ENCODE peak calls at places on chromosomes 11 and 22, in six cellular contexts. One of them, this sample, is unnamed.

GRCh38 chr11:16958833-16959232 is 55.4 kb downstream of the PLEKHA7 start:
- DNase-seq in upper lobe of right lung: no peak
- DNase-seq in GM06990: no peak
- DNase-seq in transverse colon: peak; percentile 37
- DNase-seq in breast epithelium: peak; percentile 57
- DNase-seq in SK-N-SH: no peak
- DNase-seq in this sample: no peak

GRCh38 chr22:38964989-38965388 is 7.6 kb downstream of the APOBEC3A start:
- DNase-seq in upper lobe of right lung: no peak
- DNase-seq in SK-N-SH: no peak
- DNase-seq in transverse colon: peak; percentile 46
- DNase-seq in GM06990: no peak
- DNase-seq in breast epithelium: no peak
- DNase-seq in this sample: no peak

GRCh38 chr11:99370557-99371200 is 349.9 kb downstream of the CNTN5 start:
- DNase-seq in SK-N-SH: no peak
- DNase-seq in upper lobe of right lung: no peak
- DNase-seq in transverse colon: no peak
- DNase-seq in breast epithelium: no peak
- DNase-seq in GM06990: no peak
- DNase-seq in this sample: no peak

GRCh38 chr11:109519253-109519652 is 97.3 kb downstream of the C11orf87 start:
- DNase-seq in GM06990: no peak
- DNase-seq in breast epithelium: no peak
- DNase-seq in SK-N-SH: no peak
- DNase-seq in transverse colon: no peak
- DNase-seq in upper lobe of right lung: no peak
- DNase-seq in this sample: no peak

GRCh38 chr11:76248210-76248609 is 41.9 kb upstream of the WNT11 start:
- DNase-seq in GM06990: no peak
- DNase-seq in transverse colon: no peak
- DNase-seq in SK-N-SH: no peak
- DNase-seq in breast epithelium: no peak
- DNase-seq in upper lobe of right lung: no peak
- DNase-seq in this sample: no peak

GRCh38 chr22:17774206-17774927 is at the start of gene BID:
- DNase-seq in GM06990: peak; percentile 73
- DNase-seq in breast epithelium: no peak
- DNase-seq in upper lobe of right lung: peak; percentile 86
- DNase-seq in transverse colon: peak; percentile 75
- DNase-seq in SK-N-SH: peak; percentile 84
- DNase-seq in this sample: no peak

GRCh38 chr11:132264616-132265015 is 894.2 kb downstream of the NTM start:
- DNase-seq in breast epithelium: no peak
- DNase-seq in SK-N-SH: no peak
- DNase-seq in GM06990: no peak
- DNase-seq in transverse colon: no peak
- DNase-seq in upper lobe of right lung: no peak
- DNase-seq in this sample: no peak

GRCh38 chr11:56855217-56855616 is 106.7 kb upstream of the OR9G4 start:
- DNase-seq in GM06990: no peak
- DNase-seq in breast epithelium: no peak
- DNase-seq in upper lobe of right lung: no peak
- DNase-seq in SK-N-SH: no peak
- DNase-seq in transverse colon: peak; percentile 27
- DNase-seq in this sample: no peak

GRCh38 chr22:17954860-17955587 is 69.3 kb downstream of the MICAL3 start:
- DNase-seq in transverse colon: no peak
- DNase-seq in SK-N-SH: no peak
- DNase-seq in breast epithelium: no peak
- DNase-seq in upper lobe of right lung: no peak
- DNase-seq in GM06990: no peak
- DNase-seq in this sample: no peak

GRCh38 chr11:687751-688150 is 7.3 kb downstream of the DEAF1 start:
- DNase-seq in upper lobe of right lung: no peak
- DNase-seq in transverse colon: no peak
- DNase-seq in SK-N-SH: no peak
- DNase-seq in GM06990: no peak
- DNase-seq in breast epithelium: no peak
- DNase-seq in this sample: no peak

GRCh38 chr11:59698506-59698905 is 15.1 kb downstream of the OR10V1 start:
- DNase-seq in breast epithelium: no peak
- DNase-seq in transverse colon: no peak
- DNase-seq in upper lobe of right lung: no peak
- DNase-seq in GM06990: no peak
- DNase-seq in SK-N-SH: no peak
- DNase-seq in this sample: no peak

GRCh38 chr22:46150615-46151423 is 493 bp downstream of the PPARA start:
- DNase-seq in SK-N-SH: peak; percentile 97
- DNase-seq in GM06990: peak; percentile 74
- DNase-seq in breast epithelium: peak; percentile 53
- DNase-seq in upper lobe of right lung: peak; percentile 79
- DNase-seq in transverse colon: peak; percentile 63
- DNase-seq in this sample: no peak

GRCh38 chr11:120182357-120182756 is 28.5 kb upstream of the OAF start:
- DNase-seq in upper lobe of right lung: peak; percentile 36
- DNase-seq in SK-N-SH: no peak
- DNase-seq in GM06990: no peak
- DNase-seq in transverse colon: no peak
- DNase-seq in breast epithelium: no peak
- DNase-seq in this sample: no peak

GRCh38 chr22:43066844-43067385 is 22.3 kb downstream of the TTLL1 start:
- DNase-seq in SK-N-SH: no peak
- DNase-seq in transverse colon: no peak
- DNase-seq in breast epithelium: no peak
- DNase-seq in GM06990: no peak
- DNase-seq in upper lobe of right lung: no peak
- DNase-seq in this sample: no peak

GRCh38 chr11:128524172-128524571 is 63.2 kb downstream of the ETS1 start:
- DNase-seq in upper lobe of right lung: no peak
- DNase-seq in transverse colon: no peak
- DNase-seq in breast epithelium: no peak
- DNase-seq in GM06990: no peak
- DNase-seq in SK-N-SH: no peak
- DNase-seq in this sample: no peak

GRCh38 chr11:128522943-128523518 is 64.3 kb downstream of the ETS1 start:
- DNase-seq in upper lobe of right lung: no peak
- DNase-seq in breast epithelium: no peak
- DNase-seq in SK-N-SH: no peak
- DNase-seq in transverse colon: no peak
- DNase-seq in GM06990: no peak
- DNase-seq in this sample: no peak

GRCh38 chr11:128527046-128527445 is 60.3 kb downstream of the ETS1 start:
- DNase-seq in transverse colon: no peak
- DNase-seq in GM06990: no peak
- DNase-seq in SK-N-SH: no peak
- DNase-seq in upper lobe of right lung: no peak
- DNase-seq in breast epithelium: no peak
- DNase-seq in this sample: no peak

GRCh38 chr11:128523616-128524015 is 63.7 kb downstream of the ETS1 start:
- DNase-seq in upper lobe of right lung: no peak
- DNase-seq in GM06990: no peak
- DNase-seq in SK-N-SH: no peak
- DNase-seq in transverse colon: no peak
- DNase-seq in breast epithelium: no peak
- DNase-seq in this sample: no peak

GRCh38 chr11:128525411-128526243 is 61.7 kb downstream of the ETS1 start:
- DNase-seq in transverse colon: no peak
- DNase-seq in GM06990: no peak
- DNase-seq in SK-N-SH: no peak
- DNase-seq in upper lobe of right lung: no peak
- DNase-seq in breast epithelium: no peak
- DNase-seq in this sample: no peak
- H3K4me3 ChIP-seq in transverse colon: no peak overlapping the region
- H3K4me3 ChIP-seq in GM06990: no peak overlapping the region
- H3K4me3 ChIP-seq in SK-N-SH: no peak overlapping the region
- H3K4me3 ChIP-seq in upper lobe of right lung: no peak overlapping the region
- H3K4me3 ChIP-seq in breast epithelium: no peak overlapping the region
- H3K4me3 ChIP-seq in this sample: no peak overlapping the region

DNA sequence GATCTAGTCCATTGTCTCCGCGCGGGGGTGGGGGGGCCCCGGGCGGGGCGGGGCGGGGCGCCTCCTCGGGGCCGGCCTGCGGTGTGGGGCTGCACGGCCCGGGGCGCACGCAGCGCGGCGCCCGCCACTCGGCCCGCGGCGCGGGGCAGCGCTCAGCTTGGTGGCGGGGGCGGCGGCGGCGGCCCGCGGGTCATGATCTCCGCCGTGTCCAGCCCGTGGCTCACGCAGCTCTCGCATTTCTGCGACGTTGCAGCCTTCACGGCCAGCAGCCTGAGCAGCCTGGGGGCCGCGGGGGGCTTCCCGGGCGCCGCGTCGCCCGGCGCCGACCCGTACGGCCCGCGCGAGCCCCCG is at the start of gene TBX1:
- DNase-seq in breast epithelium: no peak
- DNase-seq in SK-N-SH: peak; percentile 65
- DNase-seq in transverse colon: no peak
- DNase-seq in upper lobe of right lung: no peak
- DNase-seq in GM06990: no peak
- DNase-seq in this sample: no peak
- H3K4me3 ChIP-seq in breast epithelium: peak within 1 kb of the TSS; percentile 45
- H3K4me3 ChIP-seq in SK-N-SH: no peak within 1 kb of the TSS
- H3K4me3 ChIP-seq in transverse colon: peak within 1 kb of the TSS; percentile 24
- H3K4me3 ChIP-seq in upper lobe of right lung: peak within 1 kb of the TSS; percentile 21
- H3K4me3 ChIP-seq in GM06990: no peak within 1 kb of the TSS
- H3K4me3 ChIP-seq in this sample: no peak within 1 kb of the TSS

GRCh38 chr11:26993965-26994446 is at the start of gene FIBIN:
- DNase-seq in SK-N-SH: no peak
- DNase-seq in breast epithelium: no peak
- DNase-seq in upper lobe of right lung: no peak
- DNase-seq in transverse colon: peak; percentile 10
- DNase-seq in GM06990: no peak
- DNase-seq in this sample: no peak
- H3K4me3 ChIP-seq in SK-N-SH: no peak within 1 kb of the TSS
- H3K4me3 ChIP-seq in breast epithelium: peak within 1 kb of the TSS; percentile 52
- H3K4me3 ChIP-seq in upper lobe of right lung: peak within 1 kb of the TSS; percentile 51
- H3K4me3 ChIP-seq in transverse colon: peak within 1 kb of the TSS; percentile 45
- H3K4me3 ChIP-seq in GM06990: no peak within 1 kb of the TSS
- H3K4me3 ChIP-seq in this sample: no peak within 1 kb of the TSS

DNA sequence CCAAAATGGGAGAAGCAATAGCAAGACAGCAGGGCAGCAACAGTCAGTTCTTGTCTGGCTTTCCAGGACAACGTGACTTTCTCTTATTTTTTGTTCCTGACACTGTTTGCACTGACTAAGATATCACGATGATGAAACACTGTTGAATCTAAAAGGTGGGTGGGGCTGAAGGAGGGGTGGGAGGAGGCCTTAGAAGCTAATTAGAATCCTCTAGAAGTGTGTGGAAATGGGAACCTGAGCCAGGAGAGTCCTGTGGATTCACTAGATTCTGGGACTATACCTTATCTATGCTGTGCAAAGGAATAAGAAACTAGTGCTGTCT is 300.3 kb downstream of the ST3GAL4 start:
- DNase-seq in breast epithelium: no peak
- DNase-seq in upper lobe of right lung: no peak
- DNase-seq in SK-N-SH: no peak
- DNase-seq in GM06990: no peak
- DNase-seq in transverse colon: no peak
- DNase-seq in this sample: no peak
- H3K4me3 ChIP-seq in breast epithelium: no peak overlapping the region
- H3K4me3 ChIP-seq in upper lobe of right lung: no peak overlapping the region
- H3K4me3 ChIP-seq in SK-N-SH: no peak overlapping the region
- H3K4me3 ChIP-seq in GM06990: no peak overlapping the region
- H3K4me3 ChIP-seq in transverse colon: no peak overlapping the region
- H3K4me3 ChIP-seq in this sample: no peak overlapping the region